ENCODE peak calls at places on chromosomes 2 and 18, in five cellular contexts. F is mesendoderm, Y is neuronal stem cell, U is H9, Z is mesenchymal stem cell. X is an unnamed sample.

GRCh38 chr2:225052703-225053102 is 10.4 kb upstream of the DOCK10 start:
- DNase-seq in Y (no peak), U (no peak), Z (peak; percentile 33), F (no peak), X (peak; percentile 39)

GRCh38 chr2:119820275-119820674 is 60.6 kb downstream of the PTPN4 start:
- DNase-seq in U (no peak), Z (peak; percentile 88), F (peak; percentile 70), Y (no peak), X (peak; percentile 82)

GRCh38 chr18:33334781-33335180 is 105.7 kb downstream of the CCDC178 start:
- DNase-seq in Z (no peak), Y (no peak), F (no peak), U (no peak), X (no peak)

GRCh38 chr2:222844323-222844722 is 16.5 kb upstream of the ACSL3 start:
- DNase-seq in Y (no peak), U (no peak), Z (peak; percentile 81), F (peak; percentile 44), X (peak; percentile 96)

GRCh38 chr2:96617012-96617411 is 21.1 kb downstream of the KANSL3 start:
- DNase-seq in Z (no peak), Y (no peak), U (no peak), F (no peak), X (no peak)

GRCh38 chr2:160993543-160994090 is 166.6 kb upstream of the TANK start:
- DNase-seq in F (no peak), Y (no peak), U (no peak), Z (no peak), X (no peak)

GRCh38 chr18:48777026-48777736 is 173.6 kb downstream of the SMAD7 start:
- DNase-seq in F (peak; percentile 82), U (peak; percentile 86), Z (peak; percentile 81), Y (peak; percentile 39), X (peak; percentile 20)

GRCh38 chr2:9138507-9139085 is 68.0 kb upstream of the ASAP2 start:
- DNase-seq in U (peak; percentile 82), Z (peak; percentile 30), Y (peak; percentile 41), F (peak; percentile 86), X (no peak)

GRCh38 chr2:118046628-118047210 is 32.8 kb upstream of the CCDC93 start:
- DNase-seq in Z (peak; percentile 61), U (no peak), F (peak; percentile 51), Y (no peak), X (peak; percentile 53)

GRCh38 chr18:75698861-75699260 is 271.4 kb upstream of the SMIM21 start:
- DNase-seq in Z (no peak), Y (no peak), U (no peak), F (no peak), X (no peak)

GRCh38 chr2:24816404-24816803 is 23.2 kb downstream of the CENPO start:
- DNase-seq in F (no peak), Z (no peak), Y (no peak), U (no peak), X (no peak)
- H2BK5ac ChIP-seq in F (no peak overlapping the region), Z (no peak overlapping the region), Y (no peak overlapping the region), U (no peak overlapping the region), X (peak overlapping the region; percentile 83)

GRCh38 chr2:172447811-172448493 is 20.6 kb downstream of the ITGA6 start:
- DNase-seq in U (no peak), F (no peak), Z (no peak), Y (no peak), X (no peak)

GRCh38 chr2:172449916-172450550 is 22.6 kb downstream of the ITGA6 start:
- DNase-seq in U (no peak), F (no peak), Y (no peak), Z (no peak), X (peak; percentile 61)

GRCh38 chr2:172445851-172446250 is 18.5 kb downstream of the ITGA6 start:
- DNase-seq in Y (no peak), U (no peak), Z (no peak), F (no peak), X (peak; percentile 31)

GRCh38 chr2:172446524-172447063 is 19.2 kb downstream of the ITGA6 start:
- DNase-seq in F (no peak), Z (no peak), Y (no peak), U (no peak), X (no peak)

DNA sequence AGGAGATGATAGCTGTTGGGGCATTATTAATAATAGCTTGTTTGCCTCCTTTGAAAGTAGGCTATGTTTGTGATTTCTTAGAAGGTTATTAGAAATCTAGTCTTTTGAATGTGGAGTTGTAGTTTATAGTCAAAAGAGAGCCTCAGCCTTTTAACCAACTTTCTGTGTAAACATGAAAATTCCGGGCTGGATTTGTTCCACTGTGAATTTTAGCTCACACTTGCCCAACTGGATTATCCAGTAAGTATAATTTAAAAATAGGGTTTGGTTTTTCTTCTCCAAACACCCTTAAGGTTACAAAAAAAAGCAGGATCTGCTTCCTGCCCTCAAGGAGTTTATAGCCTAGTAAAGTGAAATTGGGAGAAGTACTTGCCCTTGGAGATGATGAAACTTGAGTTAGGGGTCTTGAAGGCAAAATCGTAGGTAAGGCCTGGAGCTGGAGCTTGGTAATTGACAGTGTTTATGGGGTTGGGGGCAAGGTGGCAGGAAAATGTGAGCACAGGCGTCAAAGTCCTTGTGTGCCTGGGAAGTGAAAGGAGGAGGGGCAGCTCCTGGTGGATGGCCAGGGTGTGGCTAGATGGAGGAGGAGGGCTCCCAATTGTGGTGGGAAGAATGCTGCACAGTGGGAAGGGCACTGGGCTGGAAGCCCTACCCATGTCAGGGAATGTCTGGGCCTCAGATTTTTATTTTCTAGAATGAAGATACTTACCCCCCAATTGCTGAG is 21.3 kb downstream of the ITGA6 start:
- DNase-seq in Y (no peak), F (no peak), U (peak; percentile 46), Z (no peak), X (no peak)
- H2BK5ac ChIP-seq in Y (no peak overlapping the region), F (no peak overlapping the region), U (no peak overlapping the region), Z (no peak overlapping the region), X (no peak overlapping the region)

GRCh38 chr2:85179541-85179940 is 46.3 kb downstream of the TCF7L1 start:
- DNase-seq in U (no peak), F (peak; percentile 49), Z (no peak), Y (no peak), X (no peak)
- H2BK5ac ChIP-seq in U (no peak overlapping the region), F (no peak overlapping the region), Z (no peak overlapping the region), Y (no peak overlapping the region), X (no peak overlapping the region)

GRCh38 chr18:31498450-31499156 is 626 bp downstream of the DSG2 start:
- DNase-seq in F (no peak), U (no peak), Z (peak; percentile 54), Y (peak; percentile 17), X (no peak)
- H2BK5ac ChIP-seq in F (peak overlapping the region; percentile 93), U (peak overlapping the region; percentile 74), Z (no peak overlapping the region), Y (peak overlapping the region; percentile 43), X (no peak overlapping the region)

X was measured in IMR-90.